ENCODE peak calls at places on chromosomes 6 and 20, in five cellular contexts. Z, Q, U, O and S are unnamed samples.

GRCh38 chr6:134351615-134352474 is 33.9 kb upstream of the SGK1 start:
- DNase-seq in Z (no peak), Q (peak), U (no peak), O (no peak), S (no peak)

GRCh38 chr20:461254-462198 is 807 bp downstream of the TBC1D20 start:
- DNase-seq in Z (peak), Q (peak), U (no peak), O (no peak), S (peak)

GRCh38 chr6:165704001-165704748 is 41.1 kb upstream of the PDE10A start:
- DNase-seq in Z (no peak), Q (no peak), U (no peak), O (no peak), S (no peak)

GRCh38 chr6:157893238-157893637 is 70.2 kb downstream of the SNX9 start:
- DNase-seq in Z (peak), Q (peak), U (no peak), O (no peak), S (no peak)

GRCh38 chr6:34093206-34093605 is 52.7 kb downstream of the GRM4 start:
- DNase-seq in Z (no peak), Q (no peak), U (no peak), O (no peak), S (no peak)

GRCh38 chr6:137550527-137550926 is 56.3 kb upstream of the OLIG3 start:
- DNase-seq in Z (no peak), Q (peak), U (no peak), O (no peak), S (no peak)

GRCh38 chr6:31005249-31006020 is 4.8 kb upstream of the MUC22 start:
- DNase-seq in Z (no peak), Q (no peak), U (no peak), O (no peak), S (peak)

GRCh38 chr6:134640229-134640628 is 309.7 kb downstream of the ALDH8A1 start:
- DNase-seq in Z (no peak), Q (peak), U (no peak), O (no peak), S (no peak)

GRCh38 chr6:90237350-90237990 is 59.2 kb downstream of the BACH2 start:
- DNase-seq in Z (no peak), Q (no peak), U (no peak), O (no peak), S (no peak)

GRCh38 chr6:110537208-110538123 is 61.1 kb upstream of the SLC22A16 start:
- DNase-seq in Z (no peak), Q (no peak), U (peak), O (peak), S (no peak)

GRCh38 chr6:44007818-44008660 is 119.2 kb downstream of the MRPL14 start:
- DNase-seq in Z (no peak), Q (no peak), U (no peak), O (no peak), S (peak)

GRCh38 chr6:13278184-13278583 is 50.2 kb downstream of the TBC1D7 start:
- DNase-seq in Z (no peak), Q (peak), U (no peak), O (no peak), S (no peak)

GRCh38 chr20:39849664-39850063 is 839.4 kb downstream of the MAFB start:
- DNase-seq in Z (no peak), Q (no peak), U (peak), O (peak), S (peak)

GRCh38 chr20:23765578-23765977 is 14.8 kb upstream of the CST1 start:
- DNase-seq in Z (no peak), Q (no peak), U (no peak), O (no peak), S (no peak)